ENCODE peak calls at places on chromosomes 11 and 22, in four cellular contexts. A is left cardiac atrium; M is adipocyte; N is activated CD4-positive, alpha-beta T cell treated with anti-CD3 and anti-CD28 coated beads, Interleukin-2, amount 10 ng/mL, durations not matched to agents 7 days and 5 days. J is an unnamed sample.

GRCh38 chr11:13384837-13385417 is 78.1 kb downstream of the BTBD10 start:
- DNase-seq in A (no peak), M (peak), N (peak), J (peak)

GRCh38 chr11:17563248-17563647 is 16.2 kb downstream of the OTOG start:
- DNase-seq in A (no peak), M (no peak), N (no peak), J (no peak)

GRCh38 chr11:15865212-15865987 is 490.9 kb downstream of the SOX6 start:
- DNase-seq in A (no peak), M (no peak), N (no peak), J (no peak)

GRCh38 chr11:132941024-132941646 is 591.2 kb downstream of the OPCML start:
- DNase-seq in A (no peak), M (peak), N (peak), J (no peak)

GRCh38 chr22:28799125-28799833 is 1.1 kb downstream of the XBP1 start:
- DNase-seq in A (peak), M (peak), N (no peak), J (peak)

GRCh38 chr11:118629761-118630661 is 22.6 kb downstream of the PHLDB1 start:
- DNase-seq in A (no peak), M (no peak), N (no peak), J (no peak)

GRCh38 chr11:21811572-21811971 is 381.3 kb upstream of the ANO5 start:
- DNase-seq in A (no peak), M (no peak), N (no peak), J (no peak)

GRCh38 chr11:35404397-35404775 is 15.0 kb downstream of the SLC1A2 start:
- DNase-seq in A (peak), M (peak), N (no peak), J (no peak)

GRCh38 chr11:20131744-20132666 is 28.3 kb downstream of the DBX1 start:
- DNase-seq in A (peak), M (peak), N (peak), J (peak)

GRCh38 chr11:67287355-67288197 is 1.5 kb upstream of the ANKRD13D start:
- DNase-seq in A (peak), M (no peak), N (peak), J (peak)

GRCh38 chr11:74749127-74749964 is 697 bp downstream of the RNF169 start:
- DNase-seq in A (peak), M (peak), N (peak), J (peak)

GRCh38 chr22:22687638-22688500 is 43.5 kb downstream of the GGTLC2 start:
- DNase-seq in A (no peak), M (peak), N (peak), J (peak)

GRCh38 chr11:116851631-116852030 is 14.2 kb upstream of the APOA1 start:
- DNase-seq in A (no peak), M (no peak), N (peak), J (no peak)

GRCh38 chr11:123047947-123048293 is 14.0 kb downstream of the HSPA8 start:
- DNase-seq in A (no peak), M (no peak), N (no peak), J (no peak)

GRCh38 chr22:22420580-22420979 is 88.0 kb downstream of the ZNF280B start:
- DNase-seq in A (no peak), M (no peak), N (no peak), J (no peak)

GRCh38 chr11:3894128-3894731 is 38.8 kb downstream of the STIM1 start:
- DNase-seq in A (peak), M (peak), N (no peak), J (no peak)

GRCh38 chr22:24156146-24156914 is 25.0 kb upstream of the SUSD2 start:
- DNase-seq in A (peak), M (peak), N (peak), J (peak)

GRCh38 chr22:49108636-49109315 is 718.9 kb downstream of the BRD1 start:
- DNase-seq in A (no peak), M (no peak), N (no peak), J (no peak)

GRCh38 chr11:60498853-60499252 is 6.3 kb downstream of the MS4A12 start:
- DNase-seq in A (no peak), M (no peak), N (no peak), J (no peak)

GRCh38 chr11:69914286-69915150 is 95.3 kb upstream of the FGF3 start:
- DNase-seq in A (no peak), M (no peak), N (no peak), J (no peak)

GRCh38 chr22:24247011-24247507 is 2.2 kb upstream of the GGT5 start:
- DNase-seq in A (peak), M (peak), N (no peak), J (no peak)

GRCh38 chr22:31957970-31958594 is 13.7 kb downstream of the YWHAH start:
- DNase-seq in A (no peak), M (no peak), N (no peak), J (no peak)

GRCh38 chr11:79686703-79687419 is 246.0 kb upstream of the TENM4 start:
- DNase-seq in A (no peak), M (no peak), N (no peak), J (no peak)

GRCh38 chr11:111018571-111018970 is 227.0 kb upstream of the POU2AF2 start:
- DNase-seq in A (no peak), M (peak), N (no peak), J (no peak)